ENCODE peak calls at places on chromosome 20, in eight cellular contexts. I is left ventricle myocardium inferior; P is GM10248; W is WTC11; K is CD4-positive, alpha-beta T cell; Y is ovary; Q is OCI-LY7; F is right atrium auricular region. C is an unnamed sample.

GRCh38 chr20:19743650-19744015 is 14.4 kb upstream of the RIN2 start:
- DNase-seq in W (no peak), Q (no peak), K (no peak), F (no peak), P (no peak), I (no peak), Y (no peak), C (no peak)

GRCh38 chr20:11084508-11084907 is 410.7 kb upstream of the JAG1 start:
- DNase-seq in P (no peak), Q (no peak), F (no peak), Y (no peak), I (no peak), W (no peak), K (no peak), C (no peak)

GRCh38 chr20:41261790-41262717 is 55.5 kb downstream of the ZHX3 start:
- DNase-seq in F (no peak), Q (no peak), Y (no peak), W (no peak), P (no peak), K (no peak), I (no peak), C (no peak)

GRCh38 chr20:63702036-63702665 is 5.6 kb downstream of the ARFRP1 start:
- DNase-seq in P (no peak), Y (no peak), F (no peak), I (no peak), K (no peak), W (no peak), Q (no peak), C (no peak)

GRCh38 chr20:58473818-58474425 is 41.3 kb downstream of the APCDD1L start:
- DNase-seq in F (peak), P (no peak), Q (no peak), I (no peak), W (no peak), Y (no peak), K (no peak), C (no peak)

GRCh38 chr20:53903652-53903987 is 166.8 kb downstream of the BCAS1 start:
- DNase-seq in Y (no peak), I (no peak), F (no peak), P (no peak), Q (no peak), K (no peak), W (no peak), C (no peak)

GRCh38 chr20:9332783-9333482 is 181.5 kb upstream of the LAMP5 start:
- DNase-seq in F (no peak), P (no peak), W (no peak), Q (no peak), K (no peak), I (no peak), Y (no peak), C (no peak)

GRCh38 chr20:33685328-33686007 is 717 bp downstream of the E2F1 start:
- DNase-seq in W (peak), Q (peak), Y (peak), K (no peak), P (peak), I (no peak), F (no peak), C (no peak)

GRCh38 chr20:7113577-7114466 is 346.3 kb downstream of the BMP2 start:
- DNase-seq in Q (peak), I (peak), W (peak), F (no peak), K (no peak), P (no peak), Y (no peak), C (peak)

GRCh38 chr20:20435453-20435852 is 67.5 kb downstream of the INSM1 start:
- DNase-seq in Y (no peak), K (no peak), W (no peak), F (no peak), I (no peak), Q (no peak), P (no peak), C (no peak)

GRCh38 chr20:56195946-56196345 is 52.6 kb upstream of the MC3R start:
- DNase-seq in K (no peak), Y (no peak), P (no peak), I (no peak), F (no peak), Q (no peak), W (no peak), C (no peak)

GRCh38 chr20:54078296-54078695 is 7.9 kb upstream of the BCAS1 start:
- DNase-seq in K (no peak), P (peak), W (no peak), I (no peak), Y (no peak), F (no peak), Q (peak), C (no peak)

GRCh38 chr20:41304413-41305079 is 13.0 kb downstream of the ZHX3 start:
- DNase-seq in F (no peak), W (no peak), K (no peak), Q (no peak), Y (no peak), I (no peak), P (no peak), C (no peak)

GRCh38 chr20:43389839-43390626 is 67.7 kb upstream of the SRSF6 start:
- DNase-seq in Q (no peak), P (no peak), I (no peak), K (no peak), Y (no peak), W (peak), F (no peak), C (no peak)
- TF ChIP-seq CTCF in Q (peak), P (peak), I (peak), K (no peak), Y (no peak), W (peak), F (peak), C (peak)

GRCh38 chr20:61404311-61404710 is 152.2 kb downstream of the CDH4 start:
- DNase-seq in K (no peak), I (no peak), Q (no peak), P (no peak), W (no peak), Y (no peak), F (no peak), C (no peak)
- TF ChIP-seq CTCF in K (no peak), I (no peak), Q (no peak), P (no peak), W (no peak), Y (no peak), F (no peak), C (no peak)

GRCh38 chr20:38471245-38471644 is 1.4 kb upstream of the RALGAPB start:
- DNase-seq in F (no peak), I (no peak), Y (no peak), P (no peak), Q (no peak), W (no peak), K (no peak), C (peak)

GRCh38 chr20:38471987-38472512 is 593 bp upstream of the RALGAPB start:
- DNase-seq in W (no peak), I (no peak), Q (no peak), F (no peak), Y (no peak), K (no peak), P (no peak), C (no peak)

GRCh38 chr20:38477747-38478146 is 5.1 kb downstream of the RALGAPB start:
- DNase-seq in Y (no peak), Q (no peak), W (no peak), I (no peak), P (no peak), F (no peak), K (no peak), C (no peak)

GRCh38 chr20:38472513-38473352 is at the start of gene RALGAPB:
- DNase-seq in K (peak), F (peak), W (peak), Y (peak), Q (peak), I (peak), P (peak), C (peak)

GRCh38 chr20:38473353-38473795 is 731 bp downstream of the RALGAPB start:
- DNase-seq in W (no peak), P (no peak), Y (no peak), F (no peak), I (no peak), K (no peak), Q (peak), C (no peak)
- TF ChIP-seq CTCF in W (no peak), P (no peak), Y (no peak), F (no peak), I (no peak), K (no peak), Q (no peak), C (no peak)

DNA sequence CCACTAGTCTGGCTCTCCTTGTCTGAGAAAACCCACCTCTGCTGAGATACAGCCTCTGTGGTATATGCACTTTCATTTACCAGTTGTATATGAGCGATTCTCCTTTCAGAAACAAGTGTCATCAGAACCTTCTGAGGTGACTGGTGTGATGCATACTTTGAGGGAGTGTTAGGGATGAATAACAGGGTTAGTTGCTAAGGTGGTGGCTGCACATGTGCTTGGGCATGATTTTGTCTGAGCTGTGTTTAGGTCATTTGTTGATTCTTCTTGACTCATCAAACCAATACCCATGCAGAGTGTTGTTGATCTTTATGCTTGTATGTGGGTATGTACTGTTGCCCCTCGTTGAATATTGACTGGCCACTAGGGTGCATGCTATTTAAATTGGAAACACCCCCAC is 25.7 kb downstream of the DTD1 start:
- DNase-seq in W (no peak), K (no peak), P (no peak), I (no peak), Q (no peak), F (no peak), Y (no peak), C (no peak)
- TF ChIP-seq CTCF in W (no peak), K (no peak), P (no peak), I (no peak), Q (peak), F (no peak), Y (no peak), C (no peak)